ENCODE peak calls at places on chromosomes 11 and 22, in five cellular contexts. Y is H1, E is ovary, X is tibial artery, B is lower leg skin. R is an unnamed sample.

GRCh38 chr11:59283825-59284772 is 71.4 kb upstream of the MPEG1 start:
- DNase-seq in Y (no peak), E (no peak), X (peak), B (no peak), R (peak)

GRCh38 chr11:66934971-66935779 is 23.0 kb downstream of the PC start:
- DNase-seq in Y (no peak), E (no peak), X (no peak), B (no peak), R (peak)

GRCh38 chr11:56841210-56841810 is 92.8 kb upstream of the OR9G4 start:
- DNase-seq in Y (peak), E (peak), X (no peak), B (no peak), R (peak)

GRCh38 chr11:122979103-122979814 is 2.4 kb downstream of the BSX start:
- DNase-seq in Y (peak), E (no peak), X (no peak), B (no peak), R (no peak)

GRCh38 chr11:72773291-72773690 is 20.6 kb downstream of the STARD10 start:
- DNase-seq in Y (no peak), E (peak), X (peak), B (no peak), R (peak)

GRCh38 chr11:92759571-92760214 is 209.8 kb upstream of the MTNR1B start:
- DNase-seq in Y (no peak), E (no peak), X (no peak), B (no peak), R (no peak)

GRCh38 chr11:122253541-122254317 is 137.7 kb upstream of the BLID start:
- DNase-seq in Y (no peak), E (no peak), X (no peak), B (no peak), R (no peak)

GRCh38 chr22:35435201-35435712 is 35.3 kb downstream of the MCM5 start:
- DNase-seq in Y (no peak), E (no peak), X (no peak), B (no peak), R (no peak)

GRCh38 chr22:22761606-22761962 is 117.2 kb downstream of the GGTLC2 start:
- DNase-seq in Y (no peak), E (no peak), X (no peak), B (no peak), R (no peak)

GRCh38 chr11:13970986-13971385 is 8.5 kb downstream of the SPON1 start:
- DNase-seq in Y (peak), E (no peak), X (no peak), B (no peak), R (no peak)

GRCh38 chr11:31720666-31721199 is 90.4 kb downstream of the PAX6 start:
- DNase-seq in Y (no peak), E (no peak), X (no peak), B (no peak), R (no peak)

GRCh38 chr22:32545801-32546200 is 71.2 kb downstream of the FBXO7 start:
- DNase-seq in Y (no peak), E (no peak), X (peak), B (peak), R (no peak)

GRCh38 chr11:2089536-2090165 is 49.5 kb downstream of the IGF2 start:
- DNase-seq in Y (peak), E (no peak), X (peak), B (peak), R (no peak)

GRCh38 chr22:27045103-27045940 is 387.9 kb downstream of the MIAT start:
- DNase-seq in Y (no peak), E (no peak), X (no peak), B (no peak), R (peak)

GRCh38 chr11:132535830-132536229 is 996.5 kb downstream of the OPCML start:
- DNase-seq in Y (no peak), E (no peak), X (no peak), B (no peak), R (no peak)

GRCh38 chr22:24430431-24431308 is 3.3 kb downstream of the ADORA2A start:
- DNase-seq in Y (no peak), E (peak), X (no peak), B (no peak), R (no peak)

GRCh38 chr11:60377737-60378136 is 595 bp upstream of the MS4A7 start:
- DNase-seq in Y (no peak), E (no peak), X (peak), B (peak), R (no peak)

GRCh38 chr11:32864555-32864954 is 28.1 kb upstream of the QSER1 start:
- DNase-seq in Y (no peak), E (no peak), X (no peak), B (no peak), R (no peak)

GRCh38 chr11:34063061-34063795 is 11.7 kb downstream of the CAPRIN1 start:
- DNase-seq in Y (no peak), E (no peak), X (no peak), B (no peak), R (no peak)

GRCh38 chr22:50697667-50698506 is 25.3 kb downstream of the SHANK3 start:
- DNase-seq in Y (no peak), E (no peak), X (no peak), B (peak), R (no peak)

GRCh38 chr11:10490398-10491232 is 35.6 kb downstream of the AMPD3 start:
- DNase-seq in Y (no peak), E (peak), X (peak), B (peak), R (peak)

GRCh38 chr11:18066626-18067025 is 20.6 kb upstream of the TPH1 start:
- DNase-seq in Y (no peak), E (no peak), X (no peak), B (no peak), R (no peak)

GRCh38 chr11:60345489-60345888 is 18.4 kb downstream of the MS4A6E start:
- DNase-seq in Y (peak), E (no peak), X (no peak), B (no peak), R (no peak)

GRCh38 chr11:121590772-121591404 is 138.1 kb upstream of the SORL1-AS1 start:
- DNase-seq in Y (no peak), E (no peak), X (no peak), B (no peak), R (no peak)

GRCh38 chr11:132874638-132875037 is 657.7 kb downstream of the OPCML start:
- DNase-seq in Y (no peak), E (no peak), X (no peak), B (no peak), R (peak)

GRCh38 chr11:72598466-72598865 is 75.8 kb downstream of the PDE2A start:
- DNase-seq in Y (no peak), E (no peak), X (no peak), B (no peak), R (no peak)

GRCh38 chr11:34204396-34205279 is 99.2 kb downstream of the NAT10 start:
- DNase-seq in Y (no peak), E (no peak), X (no peak), B (no peak), R (no peak)

GRCh38 chr11:31509412-31510345 is at the start of the genes ELP4 and IMMP1L:
- DNase-seq in Y (peak), E (peak), X (peak), B (peak), R (peak)

GRCh38 chr11:111944651-111945051 is 7.5 kb downstream of the DIXDC1 start:
- DNase-seq in Y (no peak), E (no peak), X (no peak), B (no peak), R (peak)

GRCh38 chr11:73597340-73597955 is 464 bp downstream of the FAM168A start:
- DNase-seq in Y (no peak), E (no peak), X (no peak), B (peak), R (no peak)

GRCh38 chr22:39351689-39352214 is 2.0 kb downstream of the SYNGR1 start:
- DNase-seq in Y (no peak), E (no peak), X (no peak), B (no peak), R (no peak)

GRCh38 chr11:71998649-71999310 is at the start of gene IL18BP:
- DNase-seq in Y (no peak), E (no peak), X (no peak), B (peak), R (no peak)

GRCh38 chr11:7299393-7299792 is 47.7 kb downstream of the SYT9 start:
- DNase-seq in Y (no peak), E (no peak), X (no peak), B (no peak), R (no peak)

GRCh38 chr11:125999234-125999880 is 53.5 kb downstream of the VSIG10L2 start:
- DNase-seq in Y (no peak), E (no peak), X (no peak), B (no peak), R (no peak)

GRCh38 chr11:23280088-23280487 is 419.8 kb upstream of the CCDC179 start:
- DNase-seq in Y (no peak), E (no peak), X (no peak), B (no peak), R (no peak)

GRCh38 chr11:110173775-110174644 is 80.8 kb downstream of the ZC3H12C start:
- DNase-seq in Y (peak), E (peak), X (peak), B (peak), R (peak)
- TF ChIP-seq CTCF in Y (peak), E (peak), X (peak), B (no peak), R (peak)

GRCh38 chr11:22192642-22193347 is at the start of gene ANO5:
- DNase-seq in Y (peak), E (peak), X (peak), B (peak), R (no peak)
- H3K4me3 ChIP-seq in Y (peak), E (peak), X (peak), B (peak), R (peak)

DNA sequence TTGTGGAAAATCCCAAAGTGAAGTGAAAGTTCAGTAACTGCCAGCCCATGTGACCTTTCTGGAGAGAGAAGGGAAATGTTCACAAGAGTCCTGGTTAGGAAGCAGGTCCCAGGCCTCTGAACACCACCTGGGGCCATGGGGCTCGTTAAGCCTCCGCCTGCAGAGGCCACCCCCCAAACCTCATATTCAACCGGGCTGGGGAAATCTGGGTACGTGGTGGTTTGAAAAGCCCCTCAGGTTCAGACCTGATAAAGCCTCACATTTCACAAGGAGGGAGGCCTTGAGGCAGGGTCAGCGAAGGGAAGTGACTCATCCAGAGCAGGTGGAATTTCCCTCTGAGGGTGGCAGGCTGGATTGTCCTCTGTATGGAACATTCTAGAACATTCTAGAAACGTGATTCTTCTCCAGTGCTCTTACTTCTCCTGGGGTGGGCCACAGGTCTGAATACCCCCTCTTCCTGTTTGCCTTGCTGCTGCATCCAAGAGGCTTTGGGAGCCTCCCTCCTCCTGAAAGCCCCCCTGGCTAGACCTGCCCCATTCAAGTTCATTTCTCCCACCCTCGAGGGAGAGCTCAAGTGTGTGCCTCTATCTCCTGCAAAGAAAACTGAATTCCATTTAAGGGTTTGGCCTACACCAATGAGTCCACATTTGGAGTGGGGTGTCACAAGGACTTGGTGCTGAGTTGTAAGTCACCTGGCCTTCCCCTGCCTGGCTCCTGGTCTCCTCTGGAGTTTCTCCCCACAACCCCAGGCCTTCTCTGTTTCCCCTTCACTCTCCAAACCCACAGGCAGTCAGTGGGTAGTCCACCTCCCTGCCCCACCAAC is 6.3 kb downstream of the FXYD2 start:
- DNase-seq in Y (no peak), E (peak), X (no peak), B (no peak), R (no peak)
- TF ChIP-seq CTCF in Y (no peak), E (no peak), X (no peak), B (no peak), R (no peak)

GRCh38 chr22:17476838-17477237 is 86.5 kb upstream of the SLC25A18 start:
- DNase-seq in Y (no peak), E (no peak), X (no peak), B (no peak), R (no peak)

GRCh38 chr22:17475318-17476212 is 87.7 kb upstream of the SLC25A18 start:
- DNase-seq in Y (no peak), E (no peak), X (no peak), B (peak), R (no peak)

GRCh38 chr22:17479129-17479528 is 84.2 kb upstream of the SLC25A18 start:
- DNase-seq in Y (no peak), E (no peak), X (no peak), B (no peak), R (no peak)

GRCh38 chr22:17481424-17481823 is 81.9 kb upstream of the SLC25A18 start:
- DNase-seq in Y (no peak), E (no peak), X (no peak), B (no peak), R (no peak)

DNA sequence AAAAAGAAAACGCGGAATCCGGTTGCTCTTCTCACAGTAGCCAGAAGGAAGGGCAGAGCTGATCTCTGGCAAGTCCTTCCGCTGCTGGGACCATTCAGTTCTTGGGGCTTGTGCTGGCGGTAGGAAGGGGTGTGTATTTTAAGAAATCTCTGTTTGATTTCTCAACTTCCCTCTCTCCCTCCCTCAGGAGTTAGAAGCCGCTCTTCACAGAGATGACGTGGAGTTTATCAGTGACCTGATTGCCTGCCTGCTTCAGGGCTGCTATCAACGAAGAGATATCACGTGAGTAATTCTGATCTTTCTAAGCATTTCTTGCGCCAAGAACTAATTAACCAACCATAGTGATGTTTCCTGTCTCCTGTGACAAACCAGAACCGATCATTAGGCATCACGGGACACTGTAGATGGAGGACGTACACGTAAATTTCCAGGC is 85.9 kb upstream of the SLC25A18 start:
- DNase-seq in Y (no peak), E (no peak), X (no peak), B (no peak), R (no peak)
- H3K4me3 ChIP-seq in Y (no peak), E (no peak), X (no peak), B (no peak), R (no peak)

GRCh38 chr11:6022954-6023353 is 7.6 kb downstream of the OR56A1 start:
- DNase-seq in Y (no peak), E (no peak), X (no peak), B (no peak), R (peak)
- TF ChIP-seq CTCF in Y (no peak), E (no peak), X (peak), B (no peak), R (peak)

GRCh38 chr22:46084943-46085830 is 65.1 kb upstream of the PPARA start:
- DNase-seq in Y (no peak), E (peak), X (peak), B (peak), R (no peak)

GRCh38 chr22:46081831-46082210 is 68.5 kb upstream of the PPARA start:
- DNase-seq in Y (no peak), E (peak), X (peak), B (no peak), R (no peak)

GRCh38 chr22:46084376-46084775 is 66.0 kb upstream of the PPARA start:
- DNase-seq in Y (no peak), E (peak), X (peak), B (peak), R (no peak)

GRCh38 chr22:46082633-46083032 is 67.7 kb upstream of the PPARA start:
- DNase-seq in Y (no peak), E (no peak), X (peak), B (peak), R (no peak)

GRCh38 chr22:46083383-46084350 is 66.7 kb upstream of the PPARA start:
- DNase-seq in Y (no peak), E (peak), X (peak), B (peak), R (no peak)
- H3K4me3 ChIP-seq in Y (no peak), E (peak), X (peak), B (no peak), R (no peak)

R was measured in retinal pigment epithelial cell.